ENCODE peak calls at places on chromosome 10, in seven cellular contexts. V, E, T, X, S, Q and P are unnamed samples. For H3K79me2, the result is how much of the 10 kb centered on the place peaks cover.

GRCh38 chr10:69636273-69636575 is 6.2 kb downstream of the FAM241B start:
- DNase-seq in T (no peak), X (no peak), E (no peak), V (no peak), Q (no peak), S (no peak), P (no peak)

GRCh38 chr10:101952196-101952595 is 103.8 kb downstream of the ARMH3 start:
- DNase-seq in Q (no peak), E (no peak), X (no peak), S (no peak), T (no peak), V (no peak), P (no peak)

GRCh38 chr10:84008878-84009277 is 130.4 kb upstream of the GHITM start:
- DNase-seq in Q (no peak), E (peak), X (peak), V (peak), S (peak), T (peak), P (no peak)

GRCh38 chr10:6841746-6842145 is 261.7 kb upstream of the PRKCQ start:
- DNase-seq in X (no peak), Q (no peak), T (no peak), E (no peak), V (no peak), S (no peak), P (no peak)

GRCh38 chr10:17380016-17380415 is 74.4 kb downstream of the ST8SIA6 start:
- DNase-seq in S (no peak), T (no peak), V (no peak), E (no peak), X (no peak), Q (no peak), P (no peak)

GRCh38 chr10:12937527-12937926 is 64.0 kb downstream of the CCDC3 start:
- DNase-seq in V (no peak), X (no peak), E (no peak), T (peak), Q (no peak), S (no peak), P (no peak)

GRCh38 chr10:124013916-124014315 is 79.5 kb downstream of the CHST15 start:
- DNase-seq in Q (no peak), E (no peak), T (no peak), S (no peak), X (peak), V (no peak), P (no peak)

GRCh38 chr10:87886635-87887034 is 23.2 kb downstream of the PTEN start:
- DNase-seq in V (no peak), X (no peak), S (no peak), Q (no peak), E (no peak), T (no peak), P (no peak)

GRCh38 chr10:25724241-25724640 is 209.8 kb upstream of the MYO3A start:
- DNase-seq in E (no peak), V (no peak), S (no peak), Q (no peak), X (no peak), T (no peak), P (no peak)

GRCh38 chr10:110165239-110165638 is 42.2 kb upstream of the MXI1 start:
- DNase-seq in X (no peak), E (peak), S (no peak), Q (no peak), T (no peak), V (no peak), P (no peak)

GRCh38 chr10:18279202-18279601 is 139.0 kb downstream of the CACNB2 start:
- DNase-seq in S (peak), E (no peak), V (no peak), T (no peak), Q (peak), X (no peak), P (no peak)

GRCh38 chr10:103850572-103850895 is 4.8 kb downstream of the SH3PXD2A start:
- DNase-seq in X (no peak), S (no peak), V (no peak), Q (no peak), T (no peak), E (no peak), P (no peak)

GRCh38 chr10:68099736-68100135 is 9.6 kb upstream of the MYPN start:
- DNase-seq in S (no peak), X (no peak), E (no peak), V (no peak), Q (peak), T (peak), P (no peak)

GRCh38 chr10:124223001-124223710 is 129.8 kb upstream of the CHST15 start:
- DNase-seq in T (no peak), Q (no peak), V (no peak), E (no peak), X (no peak), S (no peak), P (no peak)

GRCh38 chr10:77865585-77866324 is 60.8 kb downstream of the DLG5 start:
- DNase-seq in Q (no peak), X (no peak), T (no peak), V (no peak), S (no peak), E (peak), P (no peak)

GRCh38 chr10:26455567-26456315 is 17.6 kb downstream of the APBB1IP start:
- DNase-seq in E (no peak), X (peak), T (no peak), S (no peak), V (no peak), Q (no peak), P (no peak)

GRCh38 chr10:58087896-58088295 is 179.8 kb downstream of the IPMK start:
- DNase-seq in S (no peak), T (no peak), Q (no peak), V (no peak), X (no peak), E (no peak), P (no peak)

GRCh38 chr10:119449760-119450461 is 92.6 kb downstream of the RGS10 start:
- DNase-seq in V (no peak), E (no peak), Q (peak), S (no peak), T (peak), X (peak), P (no peak)

GRCh38 chr10:5447071-5447470 is 34.7 kb downstream of the NET1 start:
- DNase-seq in X (peak), T (peak), Q (peak), S (no peak), V (peak), E (no peak), P (no peak)
- H3K79me2 ChIP-seq in X (half or more), T (under half), Q (under half), S (under half), V (under half), E (under half), P (half or more)

GRCh38 chr10:5608608-5609270 is 57.7 kb downstream of the ASB13 start:
- DNase-seq in Q (no peak), T (no peak), V (no peak), E (no peak), X (no peak), S (no peak), P (no peak)
- H3K4me2 ChIP-seq in Q (no peak), T (no peak), V (no peak), E (no peak), X (no peak), S (no peak), P (no peak)

GRCh38 chr10:14558025-14558424 is 216.7 kb downstream of the FAM107B start:
- DNase-seq in E (no peak), V (no peak), S (no peak), X (no peak), Q (no peak), T (no peak), P (no peak)
- H3K79me2 ChIP-seq in E (under half), V (half or more), S (under half), X (half or more), Q (half or more), T (under half), P (under half)

DNA sequence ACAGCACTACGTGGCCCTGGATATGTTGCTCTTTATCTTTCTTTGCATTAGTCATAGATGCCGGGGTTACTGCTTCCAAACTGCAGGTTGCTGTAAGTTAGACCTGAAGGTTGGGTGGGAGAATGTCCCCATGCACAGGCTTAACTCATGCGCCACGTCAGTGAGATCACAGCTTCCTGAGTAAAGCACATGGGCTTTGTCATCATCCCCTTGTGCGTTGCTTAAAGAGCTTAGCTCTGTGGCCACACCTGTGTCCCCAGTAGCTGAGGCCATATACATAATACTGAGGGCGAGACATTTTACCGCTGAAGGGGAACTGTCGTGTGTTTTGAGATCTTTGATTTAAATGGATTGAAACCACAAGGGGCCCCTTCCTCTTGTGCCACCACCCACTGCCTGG is 45.8 kb upstream of the BTBD16 start:
- DNase-seq in X (no peak), T (no peak), E (no peak), Q (no peak), S (no peak), V (no peak), P (no peak)
- H3K4me2 ChIP-seq in X (no peak), T (no peak), E (no peak), Q (no peak), S (no peak), V (no peak), P (no peak)